ENCODE peak calls at places on chromosomes 11 and 22, in ten cellular contexts. D is left lung, R is tibial nerve, C is Panc1, A is A549, H is psoas muscle, G is body of pancreas, Z is tibial artery, N is fibroblast of lung, J is Peyer's patch. M is an unnamed sample.

GRCh38 chr22:24285245-24285644 is 14.6 kb downstream of the SPECC1L start:
- DNase-seq in H (no peak), R (no peak), G (no peak), A (no peak), C (no peak), Z (no peak), J (no peak), N (peak; percentile 42), D (no peak), M (no peak)

GRCh38 chr11:67024410-67024809 is 1.5 kb downstream of the SYT12 start:
- DNase-seq in G (no peak), H (no peak), Z (no peak), C (no peak), N (no peak), R (no peak), A (no peak), D (no peak), J (peak; percentile 24), M (no peak)

GRCh38 chr11:73493838-73494598 is 103.9 kb downstream of the FAM168A start:
- DNase-seq in J (no peak), D (no peak), N (peak; percentile 28), Z (no peak), H (no peak), C (peak; percentile 7), A (peak; percentile 38), R (no peak), G (no peak), M (no peak)

GRCh38 chr11:91194551-91194950 is 971.7 kb upstream of the CHORDC1 start:
- DNase-seq in Z (no peak), J (no peak), N (no peak), A (no peak), C (no peak), G (no peak), R (no peak), D (no peak), H (no peak), M (no peak)

GRCh38 chr11:131693756-131694155 is 323.3 kb downstream of the NTM start:
- DNase-seq in A (no peak), H (no peak), Z (no peak), G (no peak), D (no peak), J (no peak), N (no peak), R (no peak), C (no peak), M (no peak)

GRCh38 chr11:19756675-19757475 is 44.2 kb downstream of the NAV2 start:
- DNase-seq in J (no peak), C (no peak), G (no peak), D (no peak), N (no peak), R (no peak), Z (no peak), H (peak; percentile 20), A (no peak), M (peak; percentile 69)

GRCh38 chr11:45929486-45930030 is 7.1 kb downstream of the LARGE2 start:
- DNase-seq in G (no peak), N (no peak), D (no peak), R (no peak), J (peak; percentile 37), Z (no peak), A (no peak), C (no peak), H (no peak), M (no peak)

GRCh38 chr11:16986434-16987204 is 27.6 kb downstream of the PLEKHA7 start:
- DNase-seq in H (no peak), A (no peak), Z (no peak), N (no peak), G (peak; percentile 96), C (no peak), R (no peak), D (no peak), J (peak; percentile 50), M (no peak)

GRCh38 chr11:24760681-24761080 is 263.8 kb downstream of the LUZP2 start:
- DNase-seq in N (no peak), G (no peak), D (no peak), C (no peak), J (no peak), A (no peak), Z (no peak), H (no peak), R (no peak), M (no peak)

GRCh38 chr22:36760716-36761115 is 15.2 kb downstream of the IFT27 start:
- DNase-seq in D (no peak), A (no peak), N (no peak), J (no peak), Z (no peak), G (no peak), H (no peak), C (no peak), R (no peak), M (no peak)

GRCh38 chr11:116333193-116333592 is 439.6 kb downstream of the BUD13 start:
- DNase-seq in H (no peak), R (no peak), N (no peak), D (no peak), G (no peak), Z (no peak), J (no peak), C (no peak), A (no peak), M (no peak)

GRCh38 chr11:63567044-63567840 is 4.1 kb upstream of the PLAAT2 start:
- DNase-seq in N (peak; percentile 81), C (peak; percentile 25), H (no peak), J (peak; percentile 71), D (no peak), A (peak; percentile 95), G (peak; percentile 55), R (no peak), Z (no peak), M (no peak)

GRCh38 chr11:69904331-69905201 is 85.3 kb upstream of the FGF3 start:
- DNase-seq in R (no peak), G (no peak), Z (no peak), J (no peak), D (peak; percentile 46), N (no peak), H (peak; percentile 6), C (no peak), A (no peak), M (no peak)

GRCh38 chr11:1733716-1734351 is 16.6 kb downstream of the IFITM10 start:
- DNase-seq in H (no peak), C (no peak), R (no peak), Z (no peak), A (no peak), G (no peak), J (no peak), D (peak; percentile 63), N (no peak), M (no peak)

GRCh38 chr11:48033918-48034341 is 53.6 kb downstream of the PTPRJ start:
- DNase-seq in R (no peak), H (no peak), A (no peak), Z (no peak), D (no peak), J (no peak), G (no peak), C (no peak), N (no peak), M (no peak)
- H3K27ac ChIP-seq in R (peak overlapping the region; percentile 92), H (no peak overlapping the region), A (peak overlapping the region; percentile 24), Z (no peak overlapping the region), D (no peak overlapping the region), J (no peak overlapping the region), G (no peak overlapping the region), C (no peak overlapping the region), N (no peak overlapping the region), M (peak overlapping the region; percentile 96)

DNA sequence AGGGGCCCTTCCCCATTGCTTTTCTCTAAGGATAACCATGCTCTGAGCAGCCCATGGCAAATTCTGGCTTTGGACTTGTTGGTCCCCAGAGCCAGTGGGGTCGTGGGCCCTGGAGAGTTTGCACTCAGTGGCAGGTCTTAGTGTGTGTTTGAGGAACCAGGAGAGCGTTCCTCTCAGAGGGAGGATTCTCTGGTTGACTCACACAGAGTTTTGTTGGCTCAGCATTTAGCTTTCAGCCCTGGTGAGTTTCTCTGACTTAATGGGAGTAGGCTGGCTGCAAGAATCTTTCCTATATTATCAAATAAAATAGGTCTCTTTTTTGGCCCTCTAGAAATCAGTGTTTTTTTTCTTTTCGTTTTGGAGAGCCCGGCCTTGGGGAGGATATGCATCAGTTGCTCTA is 20.9 kb downstream of the ST14 start:
- DNase-seq in R (no peak), C (no peak), Z (no peak), H (no peak), D (peak; percentile 58), J (no peak), G (peak; percentile 53), A (no peak), N (peak; percentile 36), M (no peak)
- H3K4me3 ChIP-seq in R (no peak overlapping the region), C (no peak overlapping the region), Z (no peak overlapping the region), H (no peak overlapping the region), D (no peak overlapping the region), J (peak overlapping the region; percentile 25), G (no peak overlapping the region), A (no peak overlapping the region), N (no peak overlapping the region), M (no peak overlapping the region)

GRCh38 chr11:111069076-111069475 is 176.4 kb upstream of the POU2AF2 start:
- DNase-seq in H (no peak), D (no peak), Z (no peak), A (peak; percentile 2), J (no peak), G (no peak), N (peak; percentile 75), C (no peak), R (no peak), M (no peak)
- TF ChIP-seq CTCF in H (no peak), D (no peak), Z (no peak), A (no peak), J (no peak), G (no peak), N (peak; percentile 36), C (no peak), R (no peak), M (no peak)

GRCh38 chr11:97965849-97966646 is 1054.7 kb upstream of the CNTN5 start:
- DNase-seq in N (peak; percentile 84), G (no peak), R (no peak), J (no peak), A (no peak), Z (no peak), H (no peak), D (no peak), C (no peak), M (no peak)
- H3K27ac ChIP-seq in N (peak overlapping the region; percentile 70), G (no peak overlapping the region), R (no peak overlapping the region), J (no peak overlapping the region), A (no peak overlapping the region), Z (no peak overlapping the region), H (no peak overlapping the region), D (no peak overlapping the region), C (no peak overlapping the region), M (no peak overlapping the region)